ENCODE peak calls at places on chromosomes 11 and 22, in eight cellular contexts. M is GM12878, V is prostate gland, P is H1, H is GM23338, U is HCT116, F is Panc1, L is upper lobe of left lung. Z is an unnamed sample.
A peak's percentile ranks its signal among the peaks of the same experiment; 100 is the strongest.

GRCh38 chr11:4185561-4185960 is 91.0 kb downstream of the RRM1 start:
- DNase-seq in L (no peak), V (no peak), M (no peak), U (no peak), F (no peak), H (no peak), P (no peak), Z (no peak)

GRCh38 chr11:77351281-77351905 is 49.9 kb upstream of the GDPD4 start:
- DNase-seq in H (no peak), M (no peak), U (no peak), F (no peak), L (no peak), P (no peak), V (no peak), Z (no peak)

GRCh38 chr11:69518081-69518950 is 36.9 kb downstream of the LINC01488 start:
- DNase-seq in H (no peak), P (no peak), V (no peak), F (no peak), M (no peak), L (no peak), U (no peak), Z (peak; percentile 17)

GRCh38 chr22:29700949-29701927 is 18.6 kb upstream of the CABP7 start:
- DNase-seq in M (no peak), P (no peak), V (no peak), H (peak; percentile 77), U (peak; percentile 51), L (peak; percentile 53), F (no peak), Z (no peak)

GRCh38 chr11:11313426-11313825 is 39.6 kb downstream of the CSNK2A3 start:
- DNase-seq in V (no peak), H (no peak), U (no peak), L (peak; percentile 88), P (no peak), M (no peak), F (no peak), Z (no peak)

GRCh38 chr11:71478216-71478840 is 25.3 kb downstream of the NADSYN1 start:
- DNase-seq in U (no peak), L (no peak), F (no peak), M (no peak), V (no peak), H (no peak), P (no peak), Z (peak; percentile 68)

GRCh38 chr11:111331711-111332479 is 33.5 kb downstream of the POU2AF3 start:
- DNase-seq in H (no peak), L (no peak), V (no peak), M (no peak), P (no peak), U (no peak), F (no peak), Z (no peak)

GRCh38 chr11:6326303-6326702 is 6.0 kb upstream of the CAVIN3 start:
- DNase-seq in M (no peak), F (no peak), P (no peak), V (no peak), U (no peak), H (no peak), L (no peak), Z (no peak)

GRCh38 chr11:47380078-47380477 is 1.7 kb upstream of the SPI1 start:
- DNase-seq in M (no peak), F (no peak), U (no peak), P (no peak), V (no peak), H (no peak), L (no peak), Z (no peak)

GRCh38 chr11:18375941-18376340 is 18.4 kb upstream of the LDHA start:
- DNase-seq in M (no peak), F (no peak), V (no peak), U (no peak), H (no peak), L (no peak), P (no peak), Z (no peak)

GRCh38 chr11:131534031-131534430 is 163.6 kb downstream of the NTM start:
- DNase-seq in F (no peak), M (no peak), P (no peak), U (no peak), H (no peak), V (no peak), L (no peak), Z (no peak)

GRCh38 chr22:40578171-40578570 is 58.3 kb downstream of the MRTFA start:
- DNase-seq in P (no peak), H (no peak), L (no peak), V (no peak), F (no peak), U (no peak), M (no peak), Z (no peak)

GRCh38 chr11:3003396-3004231 is 11.5 kb upstream of the NAP1L4 start:
- DNase-seq in L (no peak), U (no peak), M (no peak), P (no peak), H (no peak), F (no peak), V (peak; percentile 17), Z (no peak)

GRCh38 chr11:15146271-15147003 is 31.7 kb downstream of the INSC start:
- DNase-seq in M (no peak), L (no peak), F (no peak), V (no peak), U (no peak), P (no peak), H (no peak), Z (no peak)

GRCh38 chr11:115653926-115654325 is 149.7 kb upstream of the CADM1 start:
- DNase-seq in H (no peak), F (no peak), L (no peak), P (no peak), M (no peak), V (peak; percentile 88), U (no peak), Z (no peak)

GRCh38 chr11:100619484-100619883 is 67.6 kb upstream of the ARHGAP42 start:
- DNase-seq in H (peak; percentile 23), F (no peak), M (no peak), U (no peak), V (no peak), P (no peak), L (no peak), Z (no peak)

GRCh38 chr22:31829505-31829904 is 75.7 kb downstream of the DEPDC5 start:
- DNase-seq in M (peak; percentile 19), V (no peak), F (peak; percentile 20), P (no peak), H (no peak), L (no peak), U (peak; percentile 89), Z (no peak)

GRCh38 chr11:73333626-73334199 is 25.6 kb downstream of the ARHGEF17 start:
- DNase-seq in P (no peak), H (no peak), F (no peak), M (no peak), V (no peak), U (no peak), L (no peak), Z (no peak)

GRCh38 chr11:77517753-77518152 is 43.9 kb upstream of the PAK1 start:
- DNase-seq in M (no peak), P (no peak), L (no peak), U (no peak), F (no peak), V (no peak), H (peak; percentile 58), Z (no peak)

GRCh38 chr11:76861490-76861953 is 804 bp downstream of the ACER3 start:
- DNase-seq in U (no peak), F (no peak), H (peak; percentile 6), L (no peak), P (no peak), M (no peak), V (no peak), Z (no peak)

GRCh38 chr11:35794850-35795249 is 132.3 kb downstream of the TRIM44 start:
- DNase-seq in U (no peak), L (no peak), P (no peak), M (no peak), F (no peak), V (no peak), H (no peak), Z (no peak)

GRCh38 chr11:117839936-117840813 is 15.6 kb upstream of the FXYD2 start:
- DNase-seq in U (no peak), F (no peak), L (peak; percentile 14), V (no peak), M (no peak), H (no peak), P (no peak), Z (no peak)

GRCh38 chr11:117841582-117842031 is 17.1 kb upstream of the FXYD2 start:
- DNase-seq in H (no peak), V (no peak), L (peak; percentile 10), U (no peak), F (no peak), P (no peak), M (no peak), Z (no peak)

GRCh38 chr11:117840881-117841581 is 16.5 kb upstream of the FXYD2 start:
- DNase-seq in F (no peak), M (no peak), V (no peak), L (peak; percentile 20), H (no peak), P (no peak), U (no peak), Z (no peak)

GRCh38 chr11:117842131-117842941 is 17.8 kb upstream of the FXYD2 start:
- DNase-seq in H (no peak), V (no peak), P (no peak), U (no peak), F (no peak), M (no peak), L (peak; percentile 72), Z (no peak)

GRCh38 chr11:117843666-117844484 is 19.3 kb upstream of the FXYD2 start:
- DNase-seq in P (no peak), H (peak; percentile 83), F (peak; percentile 54), M (no peak), V (peak; percentile 68), L (peak; percentile 81), U (peak; percentile 54), Z (peak; percentile 94)
- TF ChIP-seq POLR2AphosphoS5 in P (no peak), H (no peak), F (no peak), M (no peak), V (no peak), L (no peak), U (no peak), Z (peak; percentile 26)

GRCh38 chr22:48920776-48921241 is 906.9 kb downstream of the BRD1 start:
- DNase-seq in V (no peak), P (no peak), F (no peak), H (no peak), L (no peak), U (no peak), M (no peak), Z (no peak)
- H3K27me3 ChIP-seq in V (no peaks in the 10 kb centered on the region), P (no peaks in the 10 kb centered on the region), F (no peaks in the 10 kb centered on the region), H (no peaks in the 10 kb centered on the region), L (no peaks in the 10 kb centered on the region), U (peaks cover 2% of the 10 kb centered on the region), M (no peaks in the 10 kb centered on the region), Z (no peaks in the 10 kb centered on the region)

GRCh38 chr11:79362358-79362757 is 78.5 kb downstream of the TENM4 start:
- DNase-seq in F (no peak), P (no peak), L (no peak), M (no peak), U (no peak), V (no peak), H (no peak), Z (no peak)
- TF ChIP-seq POLR2AphosphoS5 in F (no peak), P (no peak), L (no peak), M (no peak), U (no peak), V (no peak), H (no peak), Z (no peak)

GRCh38 chr11:10307022-10307410 is 2.1 kb downstream of the ADM start:
- DNase-seq in H (no peak), F (no peak), M (no peak), V (peak; percentile 51), U (no peak), P (no peak), L (no peak), Z (no peak)
- H3K27me3 ChIP-seq in H (peaks cover 60% of the 10 kb centered on the region), F (no peaks in the 10 kb centered on the region), M (peaks cover 35% of the 10 kb centered on the region), V (no peaks in the 10 kb centered on the region), U (no peaks in the 10 kb centered on the region), P (no peaks in the 10 kb centered on the region), L (no peaks in the 10 kb centered on the region), Z (peaks cover 24% of the 10 kb centered on the region)

GRCh38 chr22:45320326-45320976 is 10.7 kb downstream of the FAM118A start:
- DNase-seq in V (no peak), L (no peak), P (no peak), M (no peak), F (no peak), U (no peak), H (no peak), Z (no peak)
- TF ChIP-seq POLR2AphosphoS5 in V (no peak), L (no peak), P (no peak), M (no peak), F (no peak), U (no peak), H (no peak), Z (no peak)

Z was measured in spleen.